ENCODE peak calls at places on chromosome 15, in four cellular contexts. One of them, this sample, is unnamed.

GRCh38 chr15:88987951-88988671 is 74.9 kb upstream of the MFGE8 start:
- DNase-seq in neural crest cell: no peak
- DNase-seq in germinal center: no peak
- DNase-seq in cardiac septum: no peak
- DNase-seq in this sample: no peak

GRCh38 chr15:70566047-70566835 is 197.1 kb downstream of the UACA start:
- DNase-seq in neural crest cell: no peak
- DNase-seq in cardiac septum: no peak
- DNase-seq in germinal center: no peak
- DNase-seq in this sample: peak; percentile 36

GRCh38 chr15:46251873-46252272 is 617.0 kb downstream of the SQOR start:
- DNase-seq in cardiac septum: no peak
- DNase-seq in germinal center: no peak
- DNase-seq in neural crest cell: no peak
- DNase-seq in this sample: peak; percentile 72

GRCh38 chr15:59556405-59556804 is 55.2 kb upstream of the GCNT3 start:
- DNase-seq in neural crest cell: no peak
- DNase-seq in germinal center: no peak
- DNase-seq in cardiac septum: no peak
- DNase-seq in this sample: no peak

GRCh38 chr15:60704129-60704528 is 225.2 kb upstream of the ICE2 start:
- DNase-seq in neural crest cell: no peak
- DNase-seq in cardiac septum: no peak
- DNase-seq in germinal center: no peak
- DNase-seq in this sample: no peak

GRCh38 chr15:34233614-34234013 is 8.8 kb downstream of the EMC4 start:
- DNase-seq in cardiac septum: no peak
- DNase-seq in germinal center: no peak
- DNase-seq in neural crest cell: no peak
- DNase-seq in this sample: no peak

GRCh38 chr15:48279608-48280007 is 51.6 kb upstream of the DUT start:
- DNase-seq in germinal center: no peak
- DNase-seq in neural crest cell: no peak
- DNase-seq in cardiac septum: no peak
- DNase-seq in this sample: no peak

GRCh38 chr15:96316953-96317629 is 13.4 kb upstream of the NR2F2 start:
- DNase-seq in neural crest cell: no peak
- DNase-seq in germinal center: no peak
- DNase-seq in cardiac septum: no peak
- DNase-seq in this sample: no peak

GRCh38 chr15:57307527-57308193 is 68.6 kb upstream of the CGNL1 start:
- DNase-seq in cardiac septum: no peak
- DNase-seq in neural crest cell: no peak
- DNase-seq in germinal center: no peak
- DNase-seq in this sample: no peak

GRCh38 chr15:30913761-30914160 is 10.0 kb downstream of the FAN1 start:
- DNase-seq in cardiac septum: no peak
- DNase-seq in neural crest cell: no peak
- DNase-seq in germinal center: no peak
- DNase-seq in this sample: no peak

GRCh38 chr15:70358011-70358819 is 260.5 kb upstream of the TLE3 start:
- DNase-seq in neural crest cell: no peak
- DNase-seq in cardiac septum: peak; percentile 60
- DNase-seq in germinal center: no peak
- DNase-seq in this sample: no peak

GRCh38 chr15:66854012-66854965 is 152.3 kb downstream of the SMAD6 start:
- DNase-seq in neural crest cell: no peak
- DNase-seq in germinal center: no peak
- DNase-seq in cardiac septum: peak; percentile 66
- DNase-seq in this sample: no peak

GRCh38 chr15:43251185-43251862 is 15.4 kb downstream of the TGM5 start:
- DNase-seq in germinal center: no peak
- DNase-seq in cardiac septum: no peak
- DNase-seq in neural crest cell: no peak
- DNase-seq in this sample: no peak

GRCh38 chr15:101172421-101173097 is 79.3 kb downstream of the CHSY1 start:
- DNase-seq in germinal center: no peak
- DNase-seq in neural crest cell: no peak
- DNase-seq in cardiac septum: no peak
- DNase-seq in this sample: peak; percentile 45

GRCh38 chr15:45919806-45920205 is 285.0 kb downstream of the SQOR start:
- DNase-seq in cardiac septum: no peak
- DNase-seq in germinal center: no peak
- DNase-seq in neural crest cell: no peak
- DNase-seq in this sample: no peak

GRCh38 chr15:38745136-38745535 is 180.5 kb upstream of the RASGRP1 start:
- DNase-seq in germinal center: no peak
- DNase-seq in neural crest cell: no peak
- DNase-seq in cardiac septum: no peak
- DNase-seq in this sample: no peak

GRCh38 chr15:34436126-34436955 is 1.3 kb downstream of the GOLGA8A start:
- DNase-seq in germinal center: peak; percentile 14
- DNase-seq in neural crest cell: peak; percentile 5
- DNase-seq in cardiac septum: no peak
- DNase-seq in this sample: no peak

GRCh38 chr15:60772395-60773120 is 293.6 kb upstream of the ICE2 start:
- DNase-seq in germinal center: no peak
- DNase-seq in cardiac septum: no peak
- DNase-seq in neural crest cell: no peak
- DNase-seq in this sample: no peak

GRCh38 chr15:99618941-99619411 is 53.2 kb downstream of the MEF2A start:
- DNase-seq in cardiac septum: no peak
- DNase-seq in germinal center: no peak
- DNase-seq in neural crest cell: no peak
- DNase-seq in this sample: no peak

GRCh38 chr15:101145362-101145761 is 106.5 kb downstream of the CHSY1 start:
- DNase-seq in cardiac septum: no peak
- DNase-seq in germinal center: no peak
- DNase-seq in neural crest cell: no peak
- DNase-seq in this sample: no peak

GRCh38 chr15:74244818-74245341 is 8.8 kb downstream of the CCDC33 start:
- DNase-seq in neural crest cell: no peak
- DNase-seq in cardiac septum: no peak
- DNase-seq in germinal center: no peak
- DNase-seq in this sample: no peak

GRCh38 chr15:58182460-58183163 is 44.4 kb downstream of the AQP9 start:
- DNase-seq in germinal center: peak; percentile 10
- DNase-seq in cardiac septum: no peak
- DNase-seq in neural crest cell: peak; percentile 37
- DNase-seq in this sample: peak; percentile 52

GRCh38 chr15:78049691-78050440 is 27.6 kb downstream of the TBC1D2B start:
- DNase-seq in neural crest cell: no peak
- DNase-seq in germinal center: no peak
- DNase-seq in cardiac septum: no peak
- DNase-seq in this sample: no peak

GRCh38 chr15:74369084-74369745 is 1.8 kb upstream of the CYP11A1 start:
- DNase-seq in cardiac septum: peak; percentile 59
- DNase-seq in germinal center: no peak
- DNase-seq in neural crest cell: no peak
- DNase-seq in this sample: no peak

GRCh38 chr15:42891569-42891968 is 29.0 kb downstream of the TTBK2 start:
- DNase-seq in neural crest cell: no peak
- DNase-seq in cardiac septum: no peak
- DNase-seq in germinal center: no peak
- DNase-seq in this sample: no peak

GRCh38 chr15:69762373-69763148 is 309.9 kb downstream of the RPLP1 start:
- DNase-seq in neural crest cell: no peak
- DNase-seq in cardiac septum: no peak
- DNase-seq in germinal center: no peak
- DNase-seq in this sample: peak; percentile 49

GRCh38 chr15:25525741-25526140 is 86.9 kb upstream of the UBE3A start:
- DNase-seq in germinal center: no peak
- DNase-seq in cardiac septum: no peak
- DNase-seq in neural crest cell: no peak
- DNase-seq in this sample: no peak

GRCh38 chr15:81400640-81401236 is 26.7 kb upstream of the TMC3 start:
- DNase-seq in neural crest cell: peak; percentile 9
- DNase-seq in germinal center: peak; percentile 48
- DNase-seq in cardiac septum: no peak
- DNase-seq in this sample: peak; percentile 46

GRCh38 chr15:49286649-49287394 is 116.8 kb downstream of the GALK2 start:
- DNase-seq in cardiac septum: no peak
- DNase-seq in germinal center: no peak
- DNase-seq in neural crest cell: no peak
- DNase-seq in this sample: no peak

GRCh38 chr15:25796395-25796794 is 66.7 kb downstream of the ATP10A start:
- DNase-seq in cardiac septum: no peak
- DNase-seq in neural crest cell: no peak
- DNase-seq in germinal center: no peak
- DNase-seq in this sample: no peak

GRCh38 chr15:68583321-68583720 is 4.5 kb downstream of the CORO2B start:
- DNase-seq in germinal center: no peak
- DNase-seq in neural crest cell: no peak
- DNase-seq in cardiac septum: no peak
- DNase-seq in this sample: no peak

GRCh38 chr15:101151286-101151685 is 100.6 kb downstream of the CHSY1 start:
- DNase-seq in cardiac septum: peak; percentile 24
- DNase-seq in neural crest cell: no peak
- DNase-seq in germinal center: no peak
- DNase-seq in this sample: no peak

GRCh38 chr15:40155270-40155910 is 5.5 kb upstream of the BUB1B start:
- DNase-seq in germinal center: no peak
- DNase-seq in cardiac septum: no peak
- DNase-seq in neural crest cell: no peak
- DNase-seq in this sample: no peak

This sample was measured in SK-N-DZ.